ENCODE peak calls at places on chromosome 20, in eight cellular contexts. J is SK-N-SH, A is upper lobe of left lung, R is endothelial cell of umbilical vein, M is prostate gland, C is HCT116, T is GM12878, W is stomach. D is an unnamed sample.
A peak's percentile ranks its signal among the peaks of the same experiment; 100 is the strongest.

GRCh38 chr20:62646851-62647520 is 4.7 kb downstream of the SLCO4A1 start:
- DNase-seq in A (no peak), W (peak; percentile 87), C (no peak), M (no peak), J (no peak), R (no peak), T (no peak), D (no peak)

GRCh38 chr20:16599257-16599656 is 26.0 kb upstream of the KIF16B start:
- DNase-seq in M (no peak), W (no peak), T (no peak), C (no peak), R (no peak), J (no peak), A (no peak), D (no peak)

GRCh38 chr20:8388146-8388545 is 256.1 kb downstream of the PLCB1 start:
- DNase-seq in M (no peak), J (no peak), T (no peak), A (no peak), C (no peak), R (peak; percentile 37), W (no peak), D (no peak)

GRCh38 chr20:62595491-62595890 is 46.8 kb upstream of the SLCO4A1 start:
- DNase-seq in J (no peak), R (peak; percentile 69), T (no peak), W (peak; percentile 67), A (no peak), C (peak; percentile 62), M (no peak), D (peak; percentile 53)

GRCh38 chr20:4041748-4042411 is 26.5 kb upstream of the RNF24 start:
- DNase-seq in T (no peak), J (no peak), R (peak; percentile 18), C (peak; percentile 95), A (peak; percentile 53), M (peak; percentile 97), W (peak; percentile 90), D (peak; percentile 89)

GRCh38 chr20:44471481-44471882 is 4.2 kb upstream of the TTPAL start:
- DNase-seq in A (no peak), C (no peak), J (peak; percentile 47), R (no peak), M (no peak), T (no peak), W (no peak), D (no peak)

GRCh38 chr20:60030471-60030870 is 72.2 kb downstream of the CDH26 start:
- DNase-seq in T (no peak), W (no peak), R (no peak), C (no peak), A (no peak), M (no peak), J (no peak), D (no peak)

GRCh38 chr20:10857362-10858070 is 183.7 kb upstream of the JAG1 start:
- DNase-seq in T (no peak), J (no peak), A (no peak), M (no peak), C (no peak), W (no peak), R (peak; percentile 87), D (no peak)

GRCh38 chr20:5933802-5934436 is 16.4 kb downstream of the TRMT6 start:
- DNase-seq in R (peak; percentile 25), C (no peak), A (no peak), J (peak; percentile 48), M (no peak), W (no peak), T (peak; percentile 26), D (no peak)

GRCh38 chr20:62578294-62578897 is 63.9 kb upstream of the SLCO4A1 start:
- DNase-seq in M (no peak), J (peak; percentile 52), A (peak; percentile 72), T (no peak), R (no peak), C (no peak), W (no peak), D (no peak)

GRCh38 chr20:7108929-7109328 is 341.4 kb downstream of the BMP2 start:
- DNase-seq in T (no peak), J (no peak), W (no peak), R (no peak), A (no peak), C (no peak), M (no peak), D (no peak)

GRCh38 chr20:33709398-33709797 is 10.7 kb downstream of the PXMP4 start:
- DNase-seq in R (no peak), M (no peak), C (no peak), A (no peak), T (no peak), J (no peak), W (no peak), D (no peak)
- H3K9me3 ChIP-seq in R (no peaks in the 10 kb centered on the region), M (no peaks in the 10 kb centered on the region), C (no peaks in the 10 kb centered on the region), A (no peaks in the 10 kb centered on the region), T (no peaks in the 10 kb centered on the region), J (no peaks in the 10 kb centered on the region), W (no peaks in the 10 kb centered on the region), D (no peaks in the 10 kb centered on the region)

GRCh38 chr20:1774479-1774878 is 116.9 kb upstream of the SIRPG start:
- DNase-seq in M (no peak), A (no peak), J (no peak), W (no peak), C (no peak), T (no peak), R (no peak), D (no peak)

GRCh38 chr20:1776608-1777475 is 118.4 kb upstream of the SIRPA start:
- DNase-seq in A (peak; percentile 94), R (peak; percentile 81), T (peak; percentile 13), M (peak; percentile 83), W (peak; percentile 84), J (peak; percentile 84), C (peak; percentile 79), D (peak; percentile 92)

GRCh38 chr20:1775117-1775516 is 117.5 kb upstream of the SIRPG start:
- DNase-seq in M (no peak), A (no peak), T (no peak), R (no peak), J (no peak), C (no peak), W (no peak), D (no peak)

GRCh38 chr20:1779567-1779966 is 115.6 kb upstream of the SIRPA start:
- DNase-seq in M (no peak), T (no peak), C (no peak), A (no peak), W (no peak), R (no peak), J (no peak), D (no peak)

GRCh38 chr20:1777476-1777820 is 117.8 kb upstream of the SIRPA start:
- DNase-seq in W (no peak), C (no peak), R (no peak), J (no peak), M (no peak), T (no peak), A (no peak), D (no peak)
- TF ChIP-seq POLR2AphosphoS5 in W (no peak), C (no peak), R (no peak), J (no peak), M (no peak), T (no peak), A (no peak), D (no peak)

GRCh38 chr20:56117350-56117749 is 112.0 kb upstream of the CBLN4 start:
- DNase-seq in M (no peak), J (no peak), A (no peak), T (no peak), C (no peak), W (no peak), R (no peak), D (no peak)

DNA sequence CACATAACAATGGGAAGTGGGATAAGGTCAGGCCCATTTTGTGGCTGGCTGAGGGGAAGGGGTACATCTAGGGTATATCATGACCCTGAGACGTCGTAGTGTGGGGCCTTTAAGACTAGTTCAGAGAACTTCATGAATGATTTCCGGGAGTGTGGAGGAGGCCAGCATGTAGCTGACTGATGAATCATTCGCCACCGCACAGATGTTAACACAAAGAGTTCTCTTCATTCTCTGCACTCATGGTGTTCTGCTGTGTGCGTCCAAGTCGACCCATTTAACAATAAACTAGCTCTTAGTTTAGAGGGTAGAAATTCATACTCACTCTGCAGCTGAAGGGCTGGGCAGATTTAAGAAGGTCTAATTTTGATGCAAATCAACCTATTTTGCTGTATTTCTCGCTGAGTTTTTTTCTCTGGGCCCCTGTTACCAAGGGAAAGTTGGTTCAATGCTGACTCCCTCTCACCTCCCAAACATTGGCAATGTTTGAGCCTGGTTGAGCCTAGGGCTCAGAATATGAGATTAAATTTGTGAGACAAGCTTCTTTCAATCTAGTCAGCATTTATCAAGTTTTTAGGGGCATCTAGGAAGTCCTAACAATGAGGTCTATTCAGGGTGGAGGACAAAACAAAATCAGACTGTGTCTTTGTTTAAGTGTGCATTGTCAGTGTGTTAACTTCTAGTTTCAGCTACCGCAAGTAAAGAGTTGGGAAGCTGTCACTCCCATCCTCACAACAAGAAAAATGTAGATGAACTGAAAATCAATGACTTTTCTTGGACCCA is 106.8 kb upstream of the CBLN4 start:
- DNase-seq in M (no peak), C (no peak), R (no peak), W (no peak), J (no peak), A (no peak), T (no peak), D (no peak)
- H3K9me3 ChIP-seq in M (no peaks in the 10 kb centered on the region), C (peaks cover 29% of the 10 kb centered on the region), R (peaks cover 5% of the 10 kb centered on the region), W (no peaks in the 10 kb centered on the region), J (no peaks in the 10 kb centered on the region), A (no peaks in the 10 kb centered on the region), T (no peaks in the 10 kb centered on the region), D (no peaks in the 10 kb centered on the region)

GRCh38 chr20:47332381-47333206 is 23.9 kb downstream of the ZMYND8 start:
- DNase-seq in C (no peak), R (no peak), J (no peak), T (no peak), W (no peak), M (no peak), A (no peak), D (no peak)

GRCh38 chr20:47328841-47329448 is 27.6 kb downstream of the ZMYND8 start:
- DNase-seq in T (no peak), A (no peak), J (no peak), C (no peak), M (peak; percentile 52), R (no peak), W (peak; percentile 61), D (no peak)

GRCh38 chr20:47330071-47330470 is 26.4 kb downstream of the ZMYND8 start:
- DNase-seq in R (no peak), M (no peak), C (no peak), T (no peak), W (no peak), A (no peak), J (no peak), D (no peak)

GRCh38 chr20:47334022-47334551 is 22.4 kb downstream of the ZMYND8 start:
- DNase-seq in J (no peak), C (no peak), M (peak; percentile 74), T (no peak), R (peak; percentile 96), A (no peak), W (no peak), D (no peak)

DNA sequence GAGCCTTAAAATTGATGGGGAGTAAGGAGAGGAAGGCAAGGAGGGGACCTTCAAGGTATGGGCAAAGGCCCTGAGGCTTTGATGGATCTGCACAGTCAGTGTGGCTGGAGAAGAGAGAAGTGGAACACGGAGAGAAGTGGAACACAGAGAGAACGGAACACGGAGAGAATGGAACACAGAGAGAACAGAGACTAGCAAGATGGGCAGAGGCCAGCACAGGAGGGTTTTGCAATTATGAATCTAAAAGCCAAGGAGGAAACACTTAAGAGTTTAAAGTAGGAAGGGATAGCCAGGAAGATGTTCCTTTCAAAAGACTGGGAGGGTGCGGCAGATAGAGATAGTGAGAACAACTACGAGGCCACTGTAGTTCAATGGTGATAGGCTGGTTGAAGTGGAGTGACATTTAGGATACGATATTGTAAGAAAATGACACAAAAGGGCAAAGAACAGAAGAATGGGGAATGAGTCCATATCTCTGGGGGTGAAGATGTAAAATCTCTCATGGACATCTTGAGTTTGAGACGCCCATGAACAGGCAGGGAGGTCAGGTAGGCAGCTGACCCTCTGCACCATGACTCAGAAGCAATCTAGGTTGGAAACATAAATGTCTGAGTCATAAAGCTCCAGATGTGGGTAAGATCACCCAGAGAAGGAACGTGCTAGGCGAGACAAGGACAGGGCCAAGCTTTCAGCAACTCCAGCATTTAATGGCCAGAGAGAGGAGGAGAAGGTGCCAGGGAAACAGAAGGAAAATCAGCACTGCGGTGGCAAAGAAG is 25.4 kb downstream of the ZMYND8 start:
- DNase-seq in W (no peak), J (no peak), C (peak; percentile 76), A (no peak), R (peak; percentile 87), T (no peak), M (no peak), D (no peak)
- TF ChIP-seq POLR2AphosphoS5 in W (peak; percentile 16), J (peak; percentile 54), C (peak; percentile 65), A (no peak), R (peak; percentile 49), T (no peak), M (no peak), D (no peak)